ENCODE peak calls at places on chromosomes 4 and X, in seven cellular contexts. L is brain pericyte, M is GM18507, A is HT-29, X is myocyte, P is NCI-H748 treated with DMSO at 0.1 percent for 48 hours, H is mucosa of gallbladder. N is an unnamed sample.

GRCh38 chr4:85028910-85029309 is 62.4 kb upstream of the WDFY3 start:
- DNase-seq in L (peak), M (no peak), A (no peak), X (peak), P (peak), H (no peak), N (no peak)

GRCh38 chr4:26204911-26205368 is 115.9 kb upstream of the RBPJ start:
- DNase-seq in L (no peak), M (no peak), A (no peak), X (peak), P (no peak), H (peak), N (peak)

GRCh38 chr4:73832651-73833237 is 3.7 kb upstream of the CXCL6 start:
- DNase-seq in L (no peak), M (no peak), A (no peak), X (no peak), P (no peak), H (no peak), N (no peak)

GRCh38 chr4:149441338-149441737 is 374.3 kb downstream of the IQCM start:
- DNase-seq in L (no peak), M (no peak), A (no peak), X (peak), P (no peak), H (no peak), N (no peak)

GRCh38 chr4:141713771-141714445 is 77.5 kb downstream of the IL15 start:
- DNase-seq in L (no peak), M (no peak), A (peak), X (peak), P (no peak), H (no peak), N (no peak)

GRCh38 chr4:120218981-120219380 is 152.3 kb upstream of the MAD2L1 start:
- DNase-seq in L (no peak), M (no peak), A (no peak), X (no peak), P (no peak), H (no peak), N (no peak)

GRCh38 chrX:41971346-41971745 is 48.0 kb upstream of the CASK start:
- DNase-seq in L (no peak), M (no peak), A (no peak), X (no peak), P (no peak), H (no peak), N (no peak)

GRCh38 chr4:102328045-102328444 is 17.2 kb downstream of the SLC39A8 start:
- DNase-seq in L (no peak), M (no peak), A (no peak), X (no peak), P (no peak), H (no peak), N (no peak)

GRCh38 chr4:129358571-129358970 is 262.6 kb downstream of the C4orf33 start:
- DNase-seq in L (no peak), M (no peak), A (peak), X (peak), P (peak), H (no peak), N (no peak)

GRCh38 chrX:152904151-152905080 is 6.5 kb downstream of the ZNF185 start:
- DNase-seq in L (no peak), M (peak), A (peak), X (peak), P (peak), H (peak), N (no peak)

GRCh38 chr4:142752331-142752830 is 93.7 kb downstream of the INPP4B start:
- DNase-seq in L (no peak), M (no peak), A (no peak), X (peak), P (no peak), H (no peak), N (no peak)

GRCh38 chr4:2343476-2343875 is 75.0 kb downstream of the ZFYVE28 start:
- DNase-seq in L (no peak), M (no peak), A (no peak), X (no peak), P (no peak), H (no peak), N (no peak)

GRCh38 chr4:141028024-141028529 is 105.2 kb downstream of the RNF150 start:
- DNase-seq in L (no peak), M (no peak), A (no peak), X (peak), P (no peak), H (no peak), N (no peak)

GRCh38 chr4:123616970-123617392 is 220.4 kb downstream of the SPRY1 start:
- DNase-seq in L (no peak), M (no peak), A (peak), X (no peak), P (peak), H (peak), N (no peak)

GRCh38 chrX:7996414-7996813 is 69.2 kb upstream of the PNPLA4 start:
- DNase-seq in L (no peak), M (no peak), A (peak), X (peak), P (peak), H (peak), N (no peak)

GRCh38 chr4:102789317-102789717 is 28.5 kb upstream of the MANBA start:
- DNase-seq in L (no peak), M (no peak), A (no peak), X (peak), P (no peak), H (no peak), N (no peak)

GRCh38 chrX:44770111-44770510 is 73.7 kb upstream of the DUSP21 start:
- DNase-seq in L (no peak), M (no peak), A (no peak), X (peak), P (no peak), H (no peak), N (no peak)

GRCh38 chr4:156101571-156101970 is 147.9 kb upstream of the CTSO start:
- DNase-seq in L (no peak), M (no peak), A (no peak), X (no peak), P (no peak), H (no peak), N (no peak)

GRCh38 chrX:40644175-40644574 is 3.2 kb downstream of the CXorf38 start:
- DNase-seq in L (no peak), M (no peak), A (no peak), X (no peak), P (no peak), H (no peak), N (no peak)

GRCh38 chr4:176002007-176002623 is 63.5 kb upstream of the WDR17 start:
- DNase-seq in L (no peak), M (no peak), A (no peak), X (peak), P (no peak), H (peak), N (no peak)

GRCh38 chr4:81844717-81845116 is 373.0 kb upstream of the RASGEF1B start:
- DNase-seq in L (no peak), M (peak), A (peak), X (peak), P (peak), H (peak), N (peak)

GRCh38 chr4:121252224-121252806 is 88.2 kb upstream of the TNIP3 start:
- DNase-seq in L (peak), M (no peak), A (peak), X (peak), P (peak), H (peak), N (peak)